ENCODE peak calls at places on chromosomes 6 and 20, in six cellular contexts. G is Ammon's horn, A is fibroblast of mammary gland, Z is GM04504, V is NCI-H1436, B is RWPE2. Y is an unnamed sample.

GRCh38 chr6:1286972-1287600 is 24.8 kb upstream of the FOXQ1 start:
- DNase-seq in G (no peak), A (peak), Z (peak), V (no peak), B (peak), Y (no peak)

GRCh38 chr6:139732451-139732850 is 358.0 kb upstream of the CITED2 start:
- DNase-seq in G (peak), A (peak), Z (no peak), V (no peak), B (no peak), Y (no peak)

GRCh38 chr20:1299522-1299921 is 29.4 kb downstream of the SDCBP2 start:
- DNase-seq in G (no peak), A (no peak), Z (no peak), V (peak), B (no peak), Y (no peak)

GRCh38 chr6:3915076-3915791 is 66.1 kb downstream of the FAM50B start:
- DNase-seq in G (no peak), A (no peak), Z (no peak), V (no peak), B (no peak), Y (no peak)

GRCh38 chr20:4775322-4776078 is 53.8 kb downstream of the PRND start:
- DNase-seq in G (no peak), A (no peak), Z (no peak), V (no peak), B (no peak), Y (no peak)

GRCh38 chr6:170522565-170523183 is 30.4 kb downstream of the PSMB1 start:
- DNase-seq in G (no peak), A (peak), Z (no peak), V (no peak), B (no peak), Y (no peak)

GRCh38 chr6:34248198-34248726 is 544 bp downstream of the SMIM29 start:
- DNase-seq in G (peak), A (peak), Z (no peak), V (no peak), B (no peak), Y (peak)

GRCh38 chr6:7727951-7728854 is 2.3 kb downstream of the BMP6 start:
- DNase-seq in G (peak), A (no peak), Z (no peak), V (no peak), B (no peak), Y (peak)

GRCh38 chr6:63910863-63911665 is 275.5 kb downstream of the PHF3 start:
- DNase-seq in G (peak), A (no peak), Z (no peak), V (no peak), B (no peak), Y (no peak)

GRCh38 chr20:38139156-38139912 is 25.7 kb downstream of the TGM2 start:
- DNase-seq in G (no peak), A (no peak), Z (no peak), V (no peak), B (peak), Y (no peak)

GRCh38 chr6:5660772-5661171 is 346.0 kb downstream of the NRN1 start:
- DNase-seq in G (no peak), A (no peak), Z (no peak), V (no peak), B (no peak), Y (no peak)

GRCh38 chr6:39280247-39280731 is 33.9 kb downstream of the KCNK17 start:
- DNase-seq in G (no peak), A (peak), Z (no peak), V (no peak), B (no peak), Y (no peak)

GRCh38 chr20:41483553-41483930 is 116.9 kb upstream of the EMILIN3 start:
- DNase-seq in G (no peak), A (no peak), Z (no peak), V (no peak), B (no peak), Y (no peak)

GRCh38 chr6:142945446-142946180 is 637 bp upstream of the HIVEP2 start:
- DNase-seq in G (peak), A (peak), Z (peak), V (no peak), B (peak), Y (no peak)

GRCh38 chr6:5433324-5433723 is 172.0 kb downstream of the FARS2 start:
- DNase-seq in G (no peak), A (no peak), Z (no peak), V (no peak), B (no peak), Y (no peak)

GRCh38 chr6:125821825-125822281 is 31.1 kb downstream of the NCOA7 start:
- DNase-seq in G (peak), A (no peak), Z (no peak), V (peak), B (no peak), Y (peak)

GRCh38 chr6:44071670-44072451 is 55.4 kb downstream of the MRPL14 start:
- DNase-seq in G (no peak), A (peak), Z (peak), V (no peak), B (no peak), Y (no peak)

GRCh38 chr6:166058064-166058739 is 109.4 kb downstream of the TBXT start:
- DNase-seq in G (peak), A (peak), Z (no peak), V (no peak), B (no peak), Y (no peak)

GRCh38 chr6:131065824-131066171 is 2.8 kb upstream of the EPB41L2 start:
- DNase-seq in G (no peak), A (no peak), Z (no peak), V (no peak), B (no peak), Y (no peak)

GRCh38 chr20:21529863-21530262 is 16.0 kb upstream of the NKX2-2 start:
- DNase-seq in G (peak), A (no peak), Z (no peak), V (peak), B (no peak), Y (peak)

GRCh38 chr6:10425177-10425972 is 10.5 kb upstream of the TFAP2A start:
- DNase-seq in G (no peak), A (no peak), Z (no peak), V (no peak), B (no peak), Y (no peak)

GRCh38 chr6:142802124-142802523 is 142.9 kb downstream of the HIVEP2 start:
- DNase-seq in G (no peak), A (peak), Z (peak), V (no peak), B (peak), Y (no peak)

GRCh38 chr20:54557836-54558590 is 82.6 kb downstream of the DOK5 start:
- DNase-seq in G (no peak), A (no peak), Z (no peak), V (no peak), B (no peak), Y (no peak)

GRCh38 chr20:675453-676314 is at the start of gene SCRT2:
- DNase-seq in G (peak), A (peak), Z (peak), V (no peak), B (no peak), Y (peak)

GRCh38 chr6:129766959-129767728 is 57.2 kb upstream of the ARHGAP18 start:
- DNase-seq in G (peak), A (peak), Z (no peak), V (no peak), B (no peak), Y (peak)

GRCh38 chr6:3813150-3813780 is 35.9 kb upstream of the FAM50B start:
- DNase-seq in G (no peak), A (no peak), Z (no peak), V (no peak), B (peak), Y (no peak)

GRCh38 chr6:140382351-140382750 is 1007.9 kb upstream of the CITED2 start:
- DNase-seq in G (no peak), A (no peak), Z (no peak), V (no peak), B (no peak), Y (no peak)